ENCODE peak calls at places on chromosome 13, in nine cellular contexts. K is A549, I is H1, Y is stomach, G is K562, C is tibial nerve, M is ovary, R is SK-N-SH, X is transverse colon. B is an unnamed sample. For H3K4me1, the result is how much of the 10 kb centered on the place peaks cover.

GRCh38 chr13:79679334-79679733 is 198.4 kb downstream of the NDFIP2 start:
- DNase-seq in K (peak), I (peak), Y (peak), G (peak), C (peak), M (peak), R (peak), X (peak), B (no peak)

GRCh38 chr13:20943519-20944012 is 41.0 kb upstream of the XPO4 start:
- DNase-seq in K (peak), I (peak), Y (peak), G (peak), C (peak), M (peak), R (peak), X (peak), B (no peak)

GRCh38 chr13:50400930-50401553 is 385.8 kb downstream of the KCNRG start:
- DNase-seq in K (no peak), I (no peak), Y (no peak), G (no peak), C (no peak), M (no peak), R (no peak), X (no peak), B (no peak)

GRCh38 chr13:98774776-98775175 is 22.3 kb upstream of the SLC15A1 start:
- DNase-seq in K (no peak), I (no peak), Y (no peak), G (no peak), C (no peak), M (no peak), R (no peak), X (no peak), B (no peak)

GRCh38 chr13:69660155-69660554 is 447.5 kb upstream of the ATXN8OS start:
- DNase-seq in K (no peak), I (no peak), Y (no peak), G (no peak), C (no peak), M (no peak), R (no peak), X (no peak), B (no peak)

GRCh38 chr13:102555914-102556553 is 40.8 kb upstream of the TPP2 start:
- DNase-seq in K (peak), I (no peak), Y (no peak), G (peak), C (no peak), M (no peak), R (peak), X (no peak), B (no peak)

GRCh38 chr13:108427355-108427754 is 157.8 kb downstream of the TNFSF13B start:
- DNase-seq in K (peak), I (no peak), Y (no peak), G (peak), C (no peak), M (no peak), R (no peak), X (no peak), B (no peak)

GRCh38 chr13:102940143-102940542 is 94.3 kb downstream of the ERCC5 start:
- DNase-seq in K (peak), I (no peak), Y (no peak), G (no peak), C (no peak), M (no peak), R (no peak), X (no peak), B (no peak)

GRCh38 chr13:25943081-25943480 is 108.7 kb downstream of the SHISA2 start:
- DNase-seq in K (no peak), I (no peak), Y (no peak), G (no peak), C (no peak), M (no peak), R (no peak), X (no peak), B (no peak)

GRCh38 chr13:92677571-92677970 is 549.0 kb upstream of the GPC6 start:
- DNase-seq in K (no peak), I (no peak), Y (no peak), G (no peak), C (no peak), M (no peak), R (no peak), X (no peak), B (no peak)

GRCh38 chr13:97810152-97810551 is 143.3 kb upstream of the IPO5 start:
- DNase-seq in K (peak), I (no peak), Y (no peak), G (no peak), C (no peak), M (no peak), R (peak), X (no peak), B (no peak)

GRCh38 chr13:31485183-31485582 is 254.1 kb upstream of the RXFP2 start:
- DNase-seq in K (no peak), I (no peak), Y (no peak), G (no peak), C (no peak), M (no peak), R (no peak), X (no peak), B (no peak)

GRCh38 chr13:113794086-113794485 is 35.1 kb downstream of the TMEM255B start:
- DNase-seq in K (no peak), I (no peak), Y (no peak), G (no peak), C (no peak), M (no peak), R (no peak), X (no peak), B (peak)

GRCh38 chr13:95573226-95573625 is 20.7 kb downstream of the CLDN10 start:
- DNase-seq in K (no peak), I (no peak), Y (no peak), G (no peak), C (no peak), M (no peak), R (no peak), X (no peak), B (no peak)

GRCh38 chr13:48853381-48854102 is 122.2 kb upstream of the FNDC3A start:
- DNase-seq in K (no peak), I (no peak), Y (no peak), G (no peak), C (no peak), M (no peak), R (no peak), X (no peak), B (no peak)

GRCh38 chr13:73466561-73466960 is 407.8 kb downstream of the KLF5 start:
- DNase-seq in K (no peak), I (no peak), Y (no peak), G (no peak), C (no peak), M (no peak), R (no peak), X (no peak), B (no peak)

GRCh38 chr13:49690133-49690989 is 925 bp downstream of the EBPL start:
- DNase-seq in K (peak), I (no peak), Y (peak), G (peak), C (no peak), M (peak), R (peak), X (peak), B (no peak)

GRCh38 chr13:113653264-113654174 is 4.5 kb downstream of the ATP4B start:
- DNase-seq in K (no peak), I (no peak), Y (peak), G (no peak), C (peak), M (peak), R (peak), X (peak), B (peak)

GRCh38 chr13:51942189-51942588 is 69.1 kb downstream of the ATP7B start:
- DNase-seq in K (no peak), I (no peak), Y (peak), G (no peak), C (no peak), M (no peak), R (no peak), X (peak), B (no peak)

GRCh38 chr13:100913143-100913542 is 238.5 kb upstream of the TMTC4 start:
- DNase-seq in K (no peak), I (no peak), Y (no peak), G (no peak), C (no peak), M (no peak), R (no peak), X (no peak), B (no peak)

GRCh38 chr13:100921139-100921538 is 246.5 kb upstream of the TMTC4 start:
- DNase-seq in K (no peak), I (no peak), Y (no peak), G (no peak), C (no peak), M (no peak), R (no peak), X (no peak), B (no peak)

GRCh38 chr13:100922599-100922998 is 248.0 kb upstream of the TMTC4 start:
- DNase-seq in K (no peak), I (no peak), Y (no peak), G (no peak), C (no peak), M (no peak), R (no peak), X (no peak), B (no peak)

DNA sequence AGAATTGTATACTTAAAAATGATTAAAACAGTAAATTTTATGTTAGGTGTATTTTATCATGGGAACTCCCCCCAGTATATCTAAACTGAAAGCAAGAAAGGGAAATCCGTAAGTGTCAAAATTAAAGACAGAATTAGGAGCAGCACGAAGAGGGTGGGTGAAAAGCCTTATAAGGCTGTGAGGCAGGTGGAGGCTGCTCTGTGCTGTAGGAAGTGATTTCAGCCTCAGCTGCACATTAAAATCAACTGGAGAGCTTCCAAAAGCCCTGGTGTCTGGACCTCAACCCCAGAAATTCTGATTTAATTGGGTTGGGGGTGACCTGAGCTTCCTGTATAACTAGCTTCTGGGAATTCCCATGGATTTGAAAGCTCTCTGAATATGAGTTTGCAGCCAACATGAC is 242.3 kb upstream of the TMTC4 start:
- DNase-seq in K (no peak), I (no peak), Y (no peak), G (no peak), C (no peak), M (no peak), R (no peak), X (no peak), B (no peak)
- H3K4me3 ChIP-seq in K (no peak), I (no peak), Y (no peak), G (no peak), C (no peak), M (no peak), R (no peak), X (no peak), B (no peak)

DNA sequence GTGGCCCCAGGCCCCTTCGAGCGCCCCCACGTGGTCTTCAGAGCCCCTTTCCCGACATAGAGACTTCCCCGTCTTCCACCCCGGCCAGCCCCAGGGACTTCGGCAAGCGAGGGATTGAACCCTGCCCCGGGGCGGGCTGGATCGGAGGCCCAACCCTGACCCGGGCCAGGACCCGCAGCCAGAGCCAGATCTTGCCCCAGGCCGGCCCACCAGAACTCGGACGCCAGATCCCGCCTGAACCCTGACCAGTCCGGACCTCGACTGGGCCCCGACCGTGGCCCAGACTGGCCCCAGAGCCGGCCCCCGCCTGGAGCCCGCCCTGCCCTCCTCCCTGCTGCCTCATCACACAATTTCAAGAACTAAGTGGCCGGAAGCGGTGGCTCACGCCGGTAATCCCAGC is 253 bp upstream of the TPTE2 start:
- DNase-seq in K (no peak), I (no peak), Y (no peak), G (no peak), C (no peak), M (no peak), R (peak), X (no peak), B (peak)
- H3K4me1 ChIP-seq in K (under half), I (under half), Y (under half), G (under half), C (under half), M (under half), R (under half), X (under half), B (under half)

GRCh38 chr13:24261566-24261965 is 47.8 kb upstream of the C1QTNF9 start:
- DNase-seq in K (no peak), I (no peak), Y (no peak), G (no peak), C (no peak), M (peak), R (no peak), X (no peak), B (no peak)
- TF ChIP-seq EP300 in K (no peak), I (no peak), Y (no peak), G (no peak), C (no peak), M (no peak), R (no peak), X (no peak), B (no peak)

DNA sequence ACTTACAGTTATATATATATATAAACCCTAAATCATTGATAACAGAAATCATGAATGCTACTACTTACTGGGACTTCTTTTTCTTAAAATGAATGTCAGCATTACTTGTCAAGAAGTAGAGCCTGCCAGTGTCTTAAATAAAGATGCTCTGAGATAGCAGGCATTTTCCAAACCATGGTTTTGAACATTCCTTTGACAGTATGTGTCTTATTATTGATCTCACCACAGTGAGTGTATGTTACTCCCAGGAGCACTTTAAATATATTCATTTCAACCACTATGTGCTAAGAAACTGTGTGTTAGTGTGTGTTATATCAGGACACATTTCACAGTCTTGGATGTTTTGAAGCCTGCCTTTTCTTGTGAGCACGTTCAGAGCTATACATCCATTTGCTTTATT is 28.2 kb downstream of the TNFRSF19 start:
- DNase-seq in K (no peak), I (no peak), Y (no peak), G (no peak), C (no peak), M (no peak), R (no peak), X (no peak), B (no peak)
- H3K4me3 ChIP-seq in K (no peak), I (no peak), Y (no peak), G (no peak), C (no peak), M (no peak), R (no peak), X (no peak), B (no peak)